ENCODE peak calls at places on chromosomes 7 and 10, in five cellular contexts. One of them, this sample, is unnamed.

GRCh38 chr7:12895296-12895695 is 207.9 kb downstream of the ARL4A start:
- DNase-seq in bronchial epithelial cell: no peak
- DNase-seq in hepatocyte: no peak
- DNase-seq in right atrium auricular region: no peak
- DNase-seq in heart right ventricle: no peak
- DNase-seq in this sample: peak

GRCh38 chr10:71241114-71241898 is 28.9 kb downstream of the UNC5B start:
- DNase-seq in heart right ventricle: no peak
- DNase-seq in right atrium auricular region: peak
- DNase-seq in bronchial epithelial cell: no peak
- DNase-seq in hepatocyte: no peak
- DNase-seq in this sample: no peak

GRCh38 chr10:12906051-12906541 is 95.4 kb downstream of the CCDC3 start:
- DNase-seq in hepatocyte: no peak
- DNase-seq in right atrium auricular region: no peak
- DNase-seq in heart right ventricle: peak
- DNase-seq in bronchial epithelial cell: no peak
- DNase-seq in this sample: no peak

GRCh38 chr10:78339251-78339650 is 305.6 kb downstream of the RPS24 start:
- DNase-seq in hepatocyte: no peak
- DNase-seq in right atrium auricular region: peak
- DNase-seq in bronchial epithelial cell: no peak
- DNase-seq in heart right ventricle: no peak
- DNase-seq in this sample: no peak

GRCh38 chr10:44908071-44908709 is 2.9 kb upstream of the TMEM72 start:
- DNase-seq in right atrium auricular region: no peak
- DNase-seq in hepatocyte: peak
- DNase-seq in bronchial epithelial cell: no peak
- DNase-seq in heart right ventricle: no peak
- DNase-seq in this sample: peak

GRCh38 chr10:136465-136762 is 1.2 kb downstream of the ZMYND11 start:
- DNase-seq in bronchial epithelial cell: no peak
- DNase-seq in right atrium auricular region: no peak
- DNase-seq in heart right ventricle: no peak
- DNase-seq in hepatocyte: no peak
- DNase-seq in this sample: no peak

GRCh38 chr10:118504044-118504944 is 91.2 kb downstream of the PRLHR start:
- DNase-seq in hepatocyte: peak
- DNase-seq in right atrium auricular region: no peak
- DNase-seq in bronchial epithelial cell: peak
- DNase-seq in heart right ventricle: no peak
- DNase-seq in this sample: peak

GRCh38 chr7:130272456-130273080 is 5.9 kb downstream of the CPA2 start:
- DNase-seq in bronchial epithelial cell: peak
- DNase-seq in right atrium auricular region: no peak
- DNase-seq in hepatocyte: no peak
- DNase-seq in heart right ventricle: no peak
- DNase-seq in this sample: no peak

GRCh38 chr7:155862516-155863257 is 50.4 kb upstream of the SHH start:
- DNase-seq in hepatocyte: no peak
- DNase-seq in right atrium auricular region: no peak
- DNase-seq in heart right ventricle: no peak
- DNase-seq in bronchial epithelial cell: no peak
- DNase-seq in this sample: no peak
- TF ChIP-seq CTCF in hepatocyte: no peak
- TF ChIP-seq CTCF in right atrium auricular region: no peak
- TF ChIP-seq CTCF in heart right ventricle: no peak
- TF ChIP-seq CTCF in bronchial epithelial cell: peak
- TF ChIP-seq CTCF in this sample: no peak

DNA sequence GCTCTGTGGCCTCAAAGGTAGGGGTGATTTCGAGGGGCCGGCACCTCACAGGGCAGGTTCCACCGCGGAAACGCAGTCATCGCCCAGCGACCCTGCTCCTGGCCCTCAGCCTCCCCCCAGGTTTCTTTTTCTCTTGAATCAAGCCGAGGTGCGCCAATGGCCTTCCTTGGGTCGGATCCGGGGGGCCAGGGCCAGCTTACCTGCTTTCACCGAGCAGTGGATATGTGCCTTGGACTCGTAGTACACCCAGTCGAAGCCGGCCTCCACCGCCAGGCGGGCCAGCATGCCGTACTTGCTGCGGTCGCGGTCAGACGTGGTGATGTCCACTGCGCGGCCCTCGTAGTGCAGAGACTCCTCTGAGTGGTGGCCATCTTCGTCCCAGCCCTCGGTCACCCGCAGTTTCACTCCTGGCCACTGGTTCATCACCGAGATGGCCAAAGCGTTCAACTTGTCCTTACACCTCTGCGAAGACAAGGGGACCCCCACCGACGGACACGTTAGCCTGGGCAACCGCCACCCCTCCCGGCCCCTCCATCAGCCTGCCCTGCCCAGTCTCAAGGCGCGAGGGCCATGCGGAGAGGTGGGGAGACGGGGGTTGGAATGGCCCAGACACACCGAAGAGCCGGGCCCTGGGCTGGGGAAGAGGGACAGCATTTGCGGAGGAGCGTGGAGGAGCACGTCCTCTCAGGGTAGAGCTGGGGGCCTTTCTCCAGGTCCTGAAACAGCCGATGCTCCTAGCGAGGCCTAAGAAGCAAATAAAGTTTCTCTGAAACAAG is 6.0 kb downstream of the SHH start:
- DNase-seq in hepatocyte: no peak
- DNase-seq in heart right ventricle: no peak
- DNase-seq in bronchial epithelial cell: no peak
- DNase-seq in right atrium auricular region: no peak
- DNase-seq in this sample: no peak
- TF ChIP-seq CTCF in hepatocyte: no peak
- TF ChIP-seq CTCF in heart right ventricle: no peak
- TF ChIP-seq CTCF in bronchial epithelial cell: no peak
- TF ChIP-seq CTCF in right atrium auricular region: no peak
- TF ChIP-seq CTCF in this sample: no peak

GRCh38 chr7:104137971-104138370 is 69.8 kb downstream of the ORC5 start:
- DNase-seq in heart right ventricle: no peak
- DNase-seq in right atrium auricular region: no peak
- DNase-seq in bronchial epithelial cell: peak
- DNase-seq in hepatocyte: no peak
- DNase-seq in this sample: peak
- TF ChIP-seq CTCF in heart right ventricle: no peak
- TF ChIP-seq CTCF in right atrium auricular region: no peak
- TF ChIP-seq CTCF in bronchial epithelial cell: no peak
- TF ChIP-seq CTCF in hepatocyte: no peak
- TF ChIP-seq CTCF in this sample: no peak

GRCh38 chr7:29113384-29114102 is 32.8 kb downstream of the CPVL start:
- DNase-seq in hepatocyte: peak
- DNase-seq in bronchial epithelial cell: peak
- DNase-seq in right atrium auricular region: no peak
- DNase-seq in heart right ventricle: no peak
- DNase-seq in this sample: no peak
- TF ChIP-seq CTCF in hepatocyte: peak
- TF ChIP-seq CTCF in bronchial epithelial cell: peak
- TF ChIP-seq CTCF in right atrium auricular region: no peak
- TF ChIP-seq CTCF in heart right ventricle: peak
- TF ChIP-seq CTCF in this sample: no peak

GRCh38 chr7:156585025-156585648 is 55.4 kb upstream of the RNF32 start:
- DNase-seq in hepatocyte: no peak
- DNase-seq in heart right ventricle: no peak
- DNase-seq in right atrium auricular region: no peak
- DNase-seq in bronchial epithelial cell: no peak
- DNase-seq in this sample: no peak

GRCh38 chr7:156579566-156579965 is 61.0 kb upstream of the RNF32 start:
- DNase-seq in hepatocyte: no peak
- DNase-seq in bronchial epithelial cell: no peak
- DNase-seq in right atrium auricular region: no peak
- DNase-seq in heart right ventricle: no peak
- DNase-seq in this sample: no peak

GRCh38 chr7:156585926-156586325 is 54.6 kb upstream of the RNF32 start:
- DNase-seq in heart right ventricle: no peak
- DNase-seq in right atrium auricular region: no peak
- DNase-seq in hepatocyte: no peak
- DNase-seq in bronchial epithelial cell: no peak
- DNase-seq in this sample: no peak

GRCh38 chr7:156580036-156580435 is 60.5 kb upstream of the RNF32 start:
- DNase-seq in bronchial epithelial cell: no peak
- DNase-seq in heart right ventricle: no peak
- DNase-seq in right atrium auricular region: no peak
- DNase-seq in hepatocyte: no peak
- DNase-seq in this sample: no peak

DNA sequence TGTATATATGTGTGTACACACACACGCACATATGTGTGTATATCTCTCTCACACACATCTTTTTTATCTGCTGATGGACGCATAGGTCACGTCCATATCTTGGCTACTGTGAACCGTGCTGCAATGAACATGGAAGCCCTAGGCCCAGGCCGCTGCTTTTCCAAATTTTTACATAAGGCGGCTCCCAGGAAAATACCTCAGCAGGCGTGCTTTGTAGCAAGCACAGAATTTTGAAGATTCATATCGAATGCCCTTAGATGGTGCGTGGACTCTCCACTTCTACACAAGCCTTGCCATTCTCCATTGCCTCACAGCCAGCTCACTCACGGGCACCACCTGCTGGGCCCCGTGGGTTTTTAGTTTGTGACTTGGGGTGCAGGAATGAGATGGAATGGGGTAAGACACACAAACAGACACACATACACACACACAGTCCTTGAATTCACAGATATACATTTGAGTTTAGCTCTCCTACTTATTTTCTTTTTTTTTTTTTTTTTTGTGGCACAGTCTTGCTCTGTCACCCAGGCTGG is 57.9 kb upstream of the RNF32 start:
- DNase-seq in heart right ventricle: no peak
- DNase-seq in right atrium auricular region: no peak
- DNase-seq in bronchial epithelial cell: no peak
- DNase-seq in hepatocyte: no peak
- DNase-seq in this sample: no peak
- TF ChIP-seq CTCF in heart right ventricle: no peak
- TF ChIP-seq CTCF in right atrium auricular region: no peak
- TF ChIP-seq CTCF in bronchial epithelial cell: no peak
- TF ChIP-seq CTCF in hepatocyte: no peak
- TF ChIP-seq CTCF in this sample: no peak

GRCh38 chr10:63977329-63977923 is 456.2 kb downstream of the REEP3 start:
- DNase-seq in heart right ventricle: peak
- DNase-seq in right atrium auricular region: no peak
- DNase-seq in hepatocyte: peak
- DNase-seq in bronchial epithelial cell: peak
- DNase-seq in this sample: no peak

GRCh38 chr10:63972949-63973827 is 452.0 kb downstream of the REEP3 start:
- DNase-seq in bronchial epithelial cell: no peak
- DNase-seq in right atrium auricular region: no peak
- DNase-seq in hepatocyte: no peak
- DNase-seq in heart right ventricle: no peak
- DNase-seq in this sample: no peak

GRCh38 chr10:63976538-63976937 is 455.3 kb downstream of the REEP3 start:
- DNase-seq in right atrium auricular region: no peak
- DNase-seq in hepatocyte: peak
- DNase-seq in heart right ventricle: peak
- DNase-seq in bronchial epithelial cell: peak
- DNase-seq in this sample: no peak
- TF ChIP-seq CTCF in right atrium auricular region: peak
- TF ChIP-seq CTCF in hepatocyte: peak
- TF ChIP-seq CTCF in heart right ventricle: peak
- TF ChIP-seq CTCF in bronchial epithelial cell: peak
- TF ChIP-seq CTCF in this sample: peak

GRCh38 chr7:36154255-36155212 is 1.5 kb downstream of the EEPD1 start:
- DNase-seq in heart right ventricle: no peak
- DNase-seq in bronchial epithelial cell: no peak
- DNase-seq in right atrium auricular region: no peak
- DNase-seq in hepatocyte: peak
- DNase-seq in this sample: no peak
- TF ChIP-seq CTCF in heart right ventricle: no peak
- TF ChIP-seq CTCF in bronchial epithelial cell: no peak
- TF ChIP-seq CTCF in right atrium auricular region: no peak
- TF ChIP-seq CTCF in hepatocyte: no peak
- TF ChIP-seq CTCF in this sample: no peak

DNA sequence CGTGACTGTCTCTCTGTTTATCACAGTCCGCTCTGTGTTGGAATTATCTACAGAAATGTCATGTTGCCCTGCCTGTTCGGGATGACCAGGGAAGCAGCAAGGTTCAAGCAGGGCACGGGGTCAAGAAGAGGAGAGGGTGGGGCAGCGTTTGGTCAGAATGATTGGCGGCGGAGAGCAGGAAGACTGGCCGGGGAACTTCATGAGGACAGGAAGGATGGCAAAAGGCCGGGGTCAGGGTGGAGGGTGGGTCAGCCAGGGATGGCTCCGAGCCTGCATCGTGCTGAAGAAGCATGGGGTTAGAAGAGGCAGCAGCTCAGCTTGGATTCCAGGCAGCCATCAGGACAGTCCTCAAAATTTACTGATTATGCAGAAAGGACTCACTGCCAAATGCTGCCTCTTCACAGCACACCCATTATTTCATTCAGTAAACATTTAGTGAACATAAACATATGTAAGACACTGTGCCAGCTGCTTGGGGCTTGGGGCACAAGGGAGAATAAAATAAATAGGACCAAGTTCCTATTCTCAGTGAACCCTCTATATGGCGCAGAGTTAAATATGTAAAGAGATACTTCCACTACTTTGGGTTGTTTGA is 42.8 kb downstream of the WNT2 start:
- DNase-seq in hepatocyte: no peak
- DNase-seq in heart right ventricle: no peak
- DNase-seq in bronchial epithelial cell: no peak
- DNase-seq in right atrium auricular region: no peak
- DNase-seq in this sample: no peak
- TF ChIP-seq CTCF in hepatocyte: no peak
- TF ChIP-seq CTCF in heart right ventricle: no peak
- TF ChIP-seq CTCF in bronchial epithelial cell: no peak
- TF ChIP-seq CTCF in right atrium auricular region: no peak
- TF ChIP-seq CTCF in this sample: no peak

GRCh38 chr7:55491346-55491745 is 81.0 kb downstream of the VOPP1 start:
- DNase-seq in hepatocyte: no peak
- DNase-seq in heart right ventricle: no peak
- DNase-seq in bronchial epithelial cell: no peak
- DNase-seq in right atrium auricular region: no peak
- DNase-seq in this sample: no peak

GRCh38 chr7:55496906-55497305 is 75.4 kb downstream of the VOPP1 start:
- DNase-seq in hepatocyte: no peak
- DNase-seq in right atrium auricular region: no peak
- DNase-seq in heart right ventricle: no peak
- DNase-seq in bronchial epithelial cell: no peak
- DNase-seq in this sample: no peak

GRCh38 chr7:55490099-55490498 is 82.2 kb downstream of the VOPP1 start:
- DNase-seq in right atrium auricular region: no peak
- DNase-seq in hepatocyte: no peak
- DNase-seq in bronchial epithelial cell: no peak
- DNase-seq in heart right ventricle: no peak
- DNase-seq in this sample: no peak

GRCh38 chr7:55494951-55495350 is 77.4 kb downstream of the VOPP1 start:
- DNase-seq in bronchial epithelial cell: no peak
- DNase-seq in heart right ventricle: no peak
- DNase-seq in right atrium auricular region: no peak
- DNase-seq in hepatocyte: no peak
- DNase-seq in this sample: no peak

DNA sequence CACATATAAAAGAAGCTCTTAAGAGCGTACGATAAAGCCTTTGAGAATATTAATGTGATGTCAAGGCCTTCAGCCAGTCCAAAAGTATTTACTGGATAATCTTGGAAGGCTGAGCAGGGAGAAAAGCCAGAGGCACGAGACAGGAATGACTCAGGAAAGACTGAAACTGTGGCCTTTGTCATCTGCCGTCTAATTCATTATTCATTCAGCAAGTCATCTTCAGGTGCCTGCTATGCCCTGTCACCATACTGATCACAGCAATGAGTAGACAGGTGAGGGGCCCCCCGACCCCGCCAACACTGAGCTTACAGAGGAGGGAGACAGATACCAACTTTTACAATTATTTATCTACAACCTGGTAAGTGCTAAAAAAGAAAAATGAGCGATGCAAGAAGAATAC is 78.9 kb downstream of the VOPP1 start:
- DNase-seq in heart right ventricle: no peak
- DNase-seq in right atrium auricular region: no peak
- DNase-seq in bronchial epithelial cell: peak
- DNase-seq in hepatocyte: no peak
- DNase-seq in this sample: no peak
- TF ChIP-seq CTCF in heart right ventricle: no peak
- TF ChIP-seq CTCF in right atrium auricular region: no peak
- TF ChIP-seq CTCF in bronchial epithelial cell: no peak
- TF ChIP-seq CTCF in hepatocyte: no peak
- TF ChIP-seq CTCF in this sample: no peak

This sample was measured in AG09319.